ENCODE peak calls at places on chromosomes 11 and 22, in four cellular contexts. Q is K562, Z is HCT116, I is Panc1. C is an unnamed sample.
A peak's percentile ranks its signal among the peaks of the same experiment; 100 is the strongest.

GRCh38 chr11:2153581-2154194 is 7.3 kb downstream of the INS start:
- DNase-seq in Q (no peak), Z (no peak), I (no peak), C (no peak)

GRCh38 chr11:73386568-73386967 is 10.4 kb downstream of the RELT start:
- DNase-seq in Q (no peak), Z (no peak), I (no peak), C (no peak)

GRCh38 chr11:126465573-126466287 is 110.2 kb downstream of the ST3GAL4 start:
- DNase-seq in Q (no peak), Z (no peak), I (no peak), C (no peak)

GRCh38 chr22:32852346-32853251 is 51.1 kb downstream of the TIMP3 start:
- DNase-seq in Q (peak; percentile 33), Z (no peak), I (no peak), C (no peak)

GRCh38 chr11:64186205-64187165 is 514 bp downstream of the STIP1 start:
- DNase-seq in Q (peak; percentile 50), Z (no peak), I (no peak), C (no peak)

GRCh38 chr11:18699848-18700261 is 1.3 kb downstream of the TMEM86A start:
- DNase-seq in Q (no peak), Z (no peak), I (no peak), C (no peak)

GRCh38 chr22:48222742-48223487 is 1460.5 kb downstream of the TBC1D22A start:
- DNase-seq in Q (no peak), Z (no peak), I (no peak), C (no peak)

GRCh38 chr11:15497366-15497765 is 382.6 kb downstream of the INSC start:
- DNase-seq in Q (no peak), Z (no peak), I (no peak), C (no peak)

GRCh38 chr22:46815896-46816721 is 53.7 kb downstream of the TBC1D22A start:
- DNase-seq in Q (peak; percentile 48), Z (no peak), I (no peak), C (peak; percentile 39)

GRCh38 chr22:24420072-24420976 is 7.1 kb upstream of the ADORA2A start:
- DNase-seq in Q (no peak), Z (no peak), I (no peak), C (peak; percentile 43)

GRCh38 chr11:76785513-76785912 is 2.4 kb downstream of the TSKU start:
- DNase-seq in Q (no peak), Z (no peak), I (no peak), C (no peak)

GRCh38 chr11:76782526-76783293 is 446 bp upstream of the TSKU start:
- DNase-seq in Q (peak; percentile 95), Z (peak; percentile 79), I (no peak), C (peak; percentile 82)

GRCh38 chr11:76781861-76782500 is 1.2 kb upstream of the TSKU start:
- DNase-seq in Q (no peak), Z (no peak), I (no peak), C (peak; percentile 25)

GRCh38 chr11:76783294-76783900 is at the start of gene TSKU:
- DNase-seq in Q (peak; percentile 45), Z (no peak), I (no peak), C (no peak)

DNA sequence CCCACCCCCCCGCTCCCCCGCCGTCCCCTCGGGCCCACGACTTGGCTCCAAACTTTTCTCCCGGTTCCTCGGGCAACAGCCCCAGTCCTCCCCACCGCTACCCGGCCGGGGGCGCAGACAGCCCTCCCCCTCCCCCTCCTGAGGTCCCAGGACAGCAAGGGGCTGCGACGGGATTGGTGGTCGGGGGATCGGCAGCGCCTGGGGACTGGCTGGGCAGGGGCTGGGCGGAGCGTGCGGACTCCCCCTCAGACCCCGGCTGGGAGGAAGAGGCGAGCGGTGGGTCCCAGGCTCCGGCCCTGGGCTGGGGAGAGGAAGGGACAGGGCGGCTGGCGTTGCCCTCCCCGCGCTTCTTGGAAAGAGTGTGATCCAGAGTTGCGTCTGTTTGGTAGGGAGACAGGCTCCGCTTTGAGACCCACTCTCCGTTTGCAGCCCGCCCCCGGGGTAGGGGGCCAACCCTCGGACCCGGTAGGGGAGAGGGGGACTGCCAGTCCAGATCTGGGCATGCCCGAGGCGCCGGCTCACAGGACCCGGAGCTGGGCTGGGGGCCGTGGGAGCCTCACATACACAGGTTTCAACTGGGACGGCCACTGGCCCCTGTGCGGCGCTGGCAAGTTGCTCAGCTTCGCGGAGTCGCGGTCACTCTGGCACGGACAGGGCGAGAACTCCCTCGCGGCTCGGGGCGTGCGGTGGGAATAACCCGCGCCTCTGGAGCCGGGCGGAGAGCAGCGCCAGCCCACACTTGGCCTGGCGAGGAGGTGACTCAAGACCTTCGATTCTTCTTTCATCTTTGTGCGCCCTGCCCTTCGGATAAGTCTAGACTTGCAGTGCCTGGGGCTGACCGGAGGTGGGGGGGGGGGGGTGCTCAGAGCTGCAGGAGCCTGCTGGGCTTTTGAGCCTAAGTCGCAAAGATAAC is 1.0 kb downstream of the TSKU start:
- DNase-seq in Q (peak; percentile 87), Z (peak; percentile 55), I (no peak), C (peak; percentile 79)
- TF ChIP-seq TCF7L2 in Q (no peak), Z (peak; percentile 93), I (peak; percentile 70), C (no peak)

GRCh38 chr11:62013266-62014157 is 46.1 kb upstream of the FTH1 start:
- DNase-seq in Q (no peak), Z (no peak), I (no peak), C (no peak)
- TF ChIP-seq TCF7L2 in Q (no peak), Z (no peak), I (no peak), C (no peak)

GRCh38 chr22:26470807-26471206 is 12.8 kb downstream of the HPS4 start:
- DNase-seq in Q (no peak), Z (no peak), I (no peak), C (no peak)

GRCh38 chr22:26476705-26477340 is 6.8 kb downstream of the HPS4 start:
- DNase-seq in Q (no peak), Z (no peak), I (no peak), C (peak; percentile 32)

GRCh38 chr22:26477341-26477731 is 6.2 kb downstream of the HPS4 start:
- DNase-seq in Q (no peak), Z (no peak), I (no peak), C (no peak)

GRCh38 chr22:26471522-26471921 is 12.1 kb downstream of the HPS4 start:
- DNase-seq in Q (no peak), Z (peak; percentile 47), I (peak; percentile 66), C (peak; percentile 31)

DNA sequence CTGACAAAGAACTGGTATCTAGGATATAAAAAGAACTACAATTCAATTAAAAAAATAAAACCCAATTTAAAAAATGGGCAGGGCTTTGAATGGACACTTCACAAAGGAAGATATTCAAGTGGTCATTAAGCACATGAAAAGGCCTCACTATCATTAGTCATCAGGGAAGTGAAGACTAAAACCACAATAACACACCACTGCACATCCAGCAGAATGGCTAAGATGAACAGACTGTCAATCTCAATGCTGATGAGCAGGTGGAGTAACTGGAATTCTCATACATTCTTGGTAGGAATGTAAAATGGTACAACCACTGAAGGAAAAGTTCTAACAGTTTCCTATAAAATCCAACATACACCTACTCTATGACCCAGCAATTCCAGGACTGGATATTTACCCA is 8.9 kb downstream of the HPS4 start:
- DNase-seq in Q (no peak), Z (no peak), I (no peak), C (no peak)
- TF ChIP-seq TCF7L2 in Q (no peak), Z (no peak), I (no peak), C (no peak)

GRCh38 chr22:30949934-30950660 is 18.5 kb downstream of the MORC2 start:
- DNase-seq in Q (no peak), Z (no peak), I (no peak), C (no peak)
- TF ChIP-seq TCF7L2 in Q (no peak), Z (no peak), I (no peak), C (no peak)

DNA sequence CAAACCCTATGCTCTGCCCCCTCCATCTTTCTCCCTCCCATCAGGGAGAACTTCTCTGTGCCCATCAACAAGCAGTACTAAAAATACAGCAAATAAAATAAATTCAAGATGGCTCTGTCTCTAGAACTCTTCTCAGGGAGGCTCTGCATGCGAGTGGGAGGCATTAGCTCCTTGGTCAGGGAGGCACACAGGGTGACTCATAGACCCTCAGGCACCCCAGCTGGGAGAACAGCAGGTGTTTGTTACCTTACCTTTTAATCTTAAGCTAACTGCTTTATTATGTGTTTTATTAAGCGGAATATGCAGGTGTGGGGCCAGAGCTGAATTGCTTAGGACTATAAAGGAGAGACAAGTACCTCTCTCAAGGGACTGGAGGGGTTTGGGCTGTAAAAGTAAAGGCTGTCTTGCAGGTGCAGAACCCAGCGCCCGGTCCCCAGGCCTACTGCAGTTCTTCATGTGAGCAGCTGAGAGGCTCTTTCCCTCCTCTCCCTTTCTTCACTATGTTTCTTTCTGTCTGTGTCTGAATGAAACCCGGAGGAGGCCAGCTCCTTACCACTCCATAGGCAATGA is 20.8 kb downstream of the CSNK2A3 start:
- DNase-seq in Q (no peak), Z (no peak), I (no peak), C (no peak)
- TF ChIP-seq TCF7L2 in Q (no peak), Z (no peak), I (no peak), C (no peak)

GRCh38 chr22:40247976-40248375 is 70.3 kb downstream of the TNRC6B start:
- DNase-seq in Q (no peak), Z (no peak), I (no peak), C (no peak)
- TF ChIP-seq TCF7L2 in Q (no peak), Z (no peak), I (no peak), C (no peak)

GRCh38 chr11:32494629-32495028 is 59.3 kb upstream of the WT1 start:
- DNase-seq in Q (no peak), Z (no peak), I (no peak), C (no peak)
- TF ChIP-seq TCF7L2 in Q (no peak), Z (no peak), I (no peak), C (no peak)

C was measured in HepG2.